ENCODE peak calls at places on chromosomes 2 and 18, in four cellular contexts. One of them, this sample, is unnamed.

GRCh38 chr2:10346929-10347558 is 44.3 kb downstream of the HPCAL1 start:
- DNase-seq in IMR-90: peak; percentile 41
- DNase-seq in A549: no peak
- DNase-seq in K562: no peak
- DNase-seq in this sample: no peak

GRCh38 chr2:12862541-12862940 is 145.8 kb downstream of the TRIB2 start:
- DNase-seq in IMR-90: no peak
- DNase-seq in K562: no peak
- DNase-seq in A549: no peak
- DNase-seq in this sample: no peak

GRCh38 chr18:36460854-36461253 is 163.3 kb downstream of the FHOD3 start:
- DNase-seq in IMR-90: no peak
- DNase-seq in A549: no peak
- DNase-seq in K562: no peak
- DNase-seq in this sample: no peak

GRCh38 chr2:189581354-189582139 is 961 bp upstream of the SLC40A1 start:
- DNase-seq in IMR-90: no peak
- DNase-seq in A549: no peak
- DNase-seq in K562: peak; percentile 90
- DNase-seq in this sample: no peak

GRCh38 chr2:7007846-7008741 is 90.9 kb downstream of the RNF144A start:
- DNase-seq in K562: peak; percentile 91
- DNase-seq in IMR-90: no peak
- DNase-seq in A549: no peak
- DNase-seq in this sample: peak; percentile 16

GRCh38 chr2:35228584-35228983 is 1127.0 kb upstream of the CRIM1 start:
- DNase-seq in K562: no peak
- DNase-seq in IMR-90: no peak
- DNase-seq in A549: no peak
- DNase-seq in this sample: no peak

GRCh38 chr2:23367760-23368159 is 17.2 kb upstream of the KLHL29 start:
- DNase-seq in IMR-90: peak; percentile 66
- DNase-seq in K562: no peak
- DNase-seq in A549: no peak
- DNase-seq in this sample: no peak

GRCh38 chr18:1246827-1247226 is 342.2 kb downstream of the ADCYAP1 start:
- DNase-seq in IMR-90: no peak
- DNase-seq in K562: no peak
- DNase-seq in A549: no peak
- DNase-seq in this sample: no peak

GRCh38 chr2:239145106-239145505 is 255.7 kb downstream of the HDAC4 start:
- DNase-seq in IMR-90: no peak
- DNase-seq in K562: no peak
- DNase-seq in A549: no peak
- DNase-seq in this sample: no peak

GRCh38 chr18:31386683-31387082 is 10.1 kb downstream of the DSG4 start:
- DNase-seq in K562: no peak
- DNase-seq in A549: no peak
- DNase-seq in IMR-90: no peak
- DNase-seq in this sample: no peak

GRCh38 chr2:216807861-216808272 is 52.0 kb downstream of the TNP1 start:
- DNase-seq in K562: no peak
- DNase-seq in IMR-90: peak; percentile 47
- DNase-seq in A549: no peak
- DNase-seq in this sample: no peak

GRCh38 chr2:153584244-153584643 is 105.7 kb upstream of the RPRM start:
- DNase-seq in K562: no peak
- DNase-seq in A549: peak; percentile 9
- DNase-seq in IMR-90: no peak
- DNase-seq in this sample: no peak

GRCh38 chr18:69785466-69785865 is 162.2 kb downstream of the CD226 start:
- DNase-seq in IMR-90: peak; percentile 25
- DNase-seq in A549: no peak
- DNase-seq in K562: no peak
- DNase-seq in this sample: no peak

GRCh38 chr2:154452471-154452870 is 246.0 kb upstream of the KCNJ3 start:
- DNase-seq in IMR-90: no peak
- DNase-seq in A549: no peak
- DNase-seq in K562: no peak
- DNase-seq in this sample: no peak

GRCh38 chr2:12661472-12661871 is 55.3 kb upstream of the TRIB2 start:
- DNase-seq in K562: no peak
- DNase-seq in IMR-90: no peak
- DNase-seq in A549: no peak
- DNase-seq in this sample: no peak

GRCh38 chr2:55049794-55050132 is 488 bp downstream of the RTN4 start:
- DNase-seq in A549: peak; percentile 31
- DNase-seq in K562: no peak
- DNase-seq in IMR-90: no peak
- DNase-seq in this sample: no peak

GRCh38 chr2:46663614-46664013 is 184.2 kb downstream of the TMEM247 start:
- DNase-seq in IMR-90: no peak
- DNase-seq in K562: no peak
- DNase-seq in A549: no peak
- DNase-seq in this sample: no peak

GRCh38 chr2:21043744-21044532 is at the start of gene APOB:
- DNase-seq in A549: no peak
- DNase-seq in K562: no peak
- DNase-seq in IMR-90: no peak
- DNase-seq in this sample: no peak

GRCh38 chr2:232415736-232416520 is 9.3 kb downstream of the ALPG start:
- DNase-seq in IMR-90: no peak
- DNase-seq in K562: no peak
- DNase-seq in A549: no peak
- DNase-seq in this sample: no peak

GRCh38 chr18:14999085-14999975 is 251.4 kb downstream of the ANKRD30B start:
- DNase-seq in A549: no peak
- DNase-seq in K562: no peak
- DNase-seq in IMR-90: no peak
- DNase-seq in this sample: no peak

GRCh38 chr2:237144516-237144915 is 58.8 kb downstream of the COPS8 start:
- DNase-seq in A549: no peak
- DNase-seq in IMR-90: no peak
- DNase-seq in K562: no peak
- DNase-seq in this sample: no peak

GRCh38 chr2:239249781-239250180 is 151.0 kb downstream of the HDAC4 start:
- DNase-seq in A549: no peak
- DNase-seq in K562: no peak
- DNase-seq in IMR-90: peak; percentile 93
- DNase-seq in this sample: no peak

GRCh38 chr2:95348609-95349567 is 51.7 kb downstream of the KCNIP3 start:
- DNase-seq in K562: no peak
- DNase-seq in A549: no peak
- DNase-seq in IMR-90: peak; percentile 43
- DNase-seq in this sample: no peak

GRCh38 chr18:57027190-57027708 is 119.6 kb upstream of the BOD1L2 start:
- DNase-seq in K562: no peak
- DNase-seq in A549: no peak
- DNase-seq in IMR-90: no peak
- DNase-seq in this sample: no peak

GRCh38 chr2:231617059-231617926 is 24.6 kb downstream of the TEX44 start:
- DNase-seq in IMR-90: peak; percentile 31
- DNase-seq in K562: no peak
- DNase-seq in A549: no peak
- DNase-seq in this sample: no peak

GRCh38 chr2:83970262-83970929 is 488.7 kb downstream of the SUCLG1 start:
- DNase-seq in IMR-90: no peak
- DNase-seq in K562: peak; percentile 52
- DNase-seq in A549: no peak
- DNase-seq in this sample: no peak

GRCh38 chr18:2655954-2656236 is 369 bp downstream of the SMCHD1 start:
- DNase-seq in K562: peak; percentile 67
- DNase-seq in IMR-90: no peak
- DNase-seq in A549: peak; percentile 60
- DNase-seq in this sample: no peak

GRCh38 chr2:45435316-45435715 is 175.8 kb downstream of the SRBD1 start:
- DNase-seq in K562: peak; percentile 29
- DNase-seq in A549: peak; percentile 52
- DNase-seq in IMR-90: peak; percentile 82
- DNase-seq in this sample: no peak

GRCh38 chr2:76330865-76331264 is 620.1 kb upstream of the GCFC2 start:
- DNase-seq in K562: no peak
- DNase-seq in IMR-90: no peak
- DNase-seq in A549: no peak
- DNase-seq in this sample: peak; percentile 19

GRCh38 chr2:145356046-145356445 is 836.1 kb upstream of the ZEB2 start:
- DNase-seq in A549: no peak
- DNase-seq in K562: no peak
- DNase-seq in IMR-90: peak; percentile 41
- DNase-seq in this sample: no peak

GRCh38 chr2:220891405-220891804 is 680.7 kb downstream of the EPHA4 start:
- DNase-seq in IMR-90: peak; percentile 91
- DNase-seq in K562: no peak
- DNase-seq in A549: peak; percentile 47
- DNase-seq in this sample: no peak

DNA sequence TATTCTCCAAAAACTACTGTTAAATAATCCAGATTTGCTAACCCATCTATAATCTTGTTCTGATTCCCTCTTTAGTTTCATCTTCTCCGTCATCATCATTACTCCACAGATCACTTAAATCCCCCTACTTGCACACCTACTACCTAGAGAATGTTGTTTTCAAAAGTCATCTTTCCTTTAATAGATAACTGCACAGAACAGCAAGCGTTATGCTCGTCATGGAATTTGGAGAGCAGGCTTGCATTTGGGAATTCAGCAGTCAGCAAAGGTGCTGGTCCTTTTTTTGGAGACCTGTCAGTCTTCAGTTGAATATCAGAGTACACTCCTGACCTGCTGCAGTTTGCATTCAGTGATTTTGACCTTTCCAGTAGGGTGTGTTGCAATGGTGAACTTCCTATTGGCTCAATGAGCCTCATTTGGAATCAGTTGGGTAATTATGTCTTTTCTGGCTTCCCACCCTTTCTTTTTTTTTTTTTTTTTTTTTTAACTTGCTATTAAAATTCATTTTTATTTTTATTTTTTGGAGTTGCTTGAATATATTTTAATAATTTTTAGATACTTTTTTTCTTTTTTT is 110.6 kb downstream of the HNRNPLL start:
- DNase-seq in IMR-90: no peak
- DNase-seq in A549: no peak
- DNase-seq in K562: no peak
- DNase-seq in this sample: no peak
- TF ChIP-seq ELK1 in IMR-90: no peak
- TF ChIP-seq ELK1 in A549: no peak
- TF ChIP-seq ELK1 in K562: no peak
- TF ChIP-seq ELK1 in this sample: no peak

DNA sequence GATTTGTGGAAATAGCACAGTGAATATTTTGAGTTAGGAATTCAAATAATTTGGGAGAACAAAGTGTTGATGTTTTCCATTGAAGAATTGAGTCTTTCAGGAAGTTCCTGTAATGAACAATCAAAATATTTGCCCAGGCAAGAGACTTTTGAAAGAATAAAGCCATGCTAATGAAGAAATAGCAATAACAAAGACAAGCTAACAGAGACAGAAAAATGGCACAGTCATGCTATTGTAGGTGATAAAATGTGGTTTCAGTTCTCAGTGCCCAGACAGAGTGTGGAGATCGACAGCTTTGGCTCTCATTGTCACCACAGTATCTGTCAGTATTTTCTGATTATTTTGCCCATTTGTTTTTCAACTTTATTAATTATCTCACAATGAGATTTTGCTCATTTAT is 490.8 kb upstream of the PIK3C3 start:
- DNase-seq in IMR-90: no peak
- DNase-seq in A549: no peak
- DNase-seq in K562: no peak
- DNase-seq in this sample: no peak
- TF ChIP-seq ELK1 in IMR-90: no peak
- TF ChIP-seq ELK1 in A549: no peak
- TF ChIP-seq ELK1 in K562: no peak
- TF ChIP-seq ELK1 in this sample: no peak

GRCh38 chr2:191664823-191665222 is 13.1 kb upstream of the NABP1 start:
- DNase-seq in K562: no peak
- DNase-seq in IMR-90: no peak
- DNase-seq in A549: no peak
- DNase-seq in this sample: no peak

GRCh38 chr2:191670076-191670475 is 7.9 kb upstream of the NABP1 start:
- DNase-seq in K562: no peak
- DNase-seq in IMR-90: no peak
- DNase-seq in A549: no peak
- DNase-seq in this sample: no peak

GRCh38 chr2:191665286-191665685 is 12.7 kb upstream of the NABP1 start:
- DNase-seq in A549: no peak
- DNase-seq in K562: no peak
- DNase-seq in IMR-90: peak; percentile 82
- DNase-seq in this sample: no peak

GRCh38 chr2:191666241-191666640 is 11.7 kb upstream of the NABP1 start:
- DNase-seq in K562: no peak
- DNase-seq in A549: no peak
- DNase-seq in IMR-90: no peak
- DNase-seq in this sample: no peak

GRCh38 chr2:191666733-191667132 is 11.2 kb upstream of the NABP1 start:
- DNase-seq in K562: no peak
- DNase-seq in A549: no peak
- DNase-seq in IMR-90: peak; percentile 85
- DNase-seq in this sample: peak; percentile 79
- TF ChIP-seq ELK1 in K562: no peak
- TF ChIP-seq ELK1 in A549: no peak
- TF ChIP-seq ELK1 in IMR-90: no peak
- TF ChIP-seq ELK1 in this sample: no peak

GRCh38 chr2:64947906-64948305 is 41.3 kb upstream of the SLC1A4 start:
- DNase-seq in K562: no peak
- DNase-seq in IMR-90: no peak
- DNase-seq in A549: no peak
- DNase-seq in this sample: no peak

GRCh38 chr2:64952113-64952895 is 36.9 kb upstream of the SLC1A4 start:
- DNase-seq in IMR-90: peak; percentile 10
- DNase-seq in A549: no peak
- DNase-seq in K562: no peak
- DNase-seq in this sample: no peak

GRCh38 chr2:64950226-64951160 is 38.7 kb upstream of the SLC1A4 start:
- DNase-seq in A549: peak; percentile 33
- DNase-seq in IMR-90: peak; percentile 43
- DNase-seq in K562: no peak
- DNase-seq in this sample: no peak

GRCh38 chr2:64952896-64953482 is 36.2 kb upstream of the SLC1A4 start:
- DNase-seq in IMR-90: peak; percentile 96
- DNase-seq in K562: no peak
- DNase-seq in A549: peak; percentile 70
- DNase-seq in this sample: no peak

DNA sequence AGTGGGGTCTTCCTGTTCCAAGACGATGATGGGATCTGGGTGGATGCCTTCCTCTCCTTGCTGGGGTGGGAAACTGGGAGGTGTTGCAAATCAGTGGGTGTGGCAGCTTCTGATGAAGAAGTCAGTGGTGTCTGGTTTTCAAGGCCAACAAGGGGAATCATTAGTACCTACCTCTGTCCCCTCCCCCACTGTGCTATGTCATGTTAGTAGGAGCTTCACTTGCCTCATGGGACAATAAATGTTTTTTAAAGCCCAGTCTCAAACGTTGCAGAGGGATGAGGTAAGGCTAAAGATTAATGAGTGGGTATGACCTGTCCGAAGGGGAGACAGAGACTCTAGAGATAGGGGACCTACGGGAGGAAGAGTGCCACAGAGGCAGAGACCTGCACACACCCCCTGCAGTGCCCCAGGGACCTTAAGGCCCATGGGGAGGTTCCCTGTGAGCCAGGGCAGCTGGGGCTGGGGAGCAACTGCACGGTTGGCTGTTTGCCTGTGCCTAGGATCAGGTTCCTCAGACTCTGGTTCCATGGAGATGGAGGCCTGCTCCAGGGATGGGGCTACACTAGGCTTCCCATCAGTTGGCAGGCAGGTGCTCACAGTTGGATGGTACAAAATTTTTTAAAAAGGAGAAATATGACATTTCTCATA is 37.8 kb upstream of the SLC1A4 start:
- DNase-seq in K562: no peak
- DNase-seq in A549: no peak
- DNase-seq in IMR-90: no peak
- DNase-seq in this sample: no peak
- TF ChIP-seq ELK1 in K562: no peak
- TF ChIP-seq ELK1 in A549: no peak
- TF ChIP-seq ELK1 in IMR-90: no peak
- TF ChIP-seq ELK1 in this sample: no peak